ENCODE peak calls at places on chromosome 14, in ten cellular contexts. S is stimulated activated CD8-positive, alpha-beta memory T cell treated with anti-CD3 and anti-CD28 coated beads, Interleukin-2, amount 100 ng/mL, for 1 hour; O is anterior cingulate cortex; C is left ventricle myocardium inferior; R is prostate gland; E is Calu3; T is fibroblast of lung; H is cardiac fibroblast; V is mesendoderm; J is H9. F is an unnamed sample.

GRCh38 chr14:39038542-39038941 is 64.5 kb downstream of the SEC23A start:
- DNase-seq in C (no peak), S (no peak), R (no peak), V (no peak), H (no peak), J (no peak), E (no peak), O (no peak), T (no peak), F (no peak)

GRCh38 chr14:48333221-48333910 is 658.0 kb upstream of the MDGA2 start:
- DNase-seq in V (no peak), R (no peak), J (no peak), H (no peak), T (peak), O (no peak), C (no peak), S (no peak), E (no peak), F (no peak)

GRCh38 chr14:68215628-68216027 is 396.0 kb downstream of the RAD51B start:
- DNase-seq in O (no peak), J (no peak), R (no peak), S (no peak), V (no peak), H (no peak), C (no peak), T (no peak), E (no peak), F (no peak)

GRCh38 chr14:55556929-55557623 is 22.9 kb upstream of the KTN1 start:
- DNase-seq in J (no peak), C (peak), E (peak), T (peak), O (peak), V (peak), R (peak), S (no peak), H (peak), F (peak)

GRCh38 chr14:58060077-58060476 is 91.9 kb downstream of the ARMH4 start:
- DNase-seq in V (no peak), E (no peak), R (no peak), J (no peak), T (peak), H (no peak), O (no peak), C (no peak), S (no peak), F (no peak)

GRCh38 chr14:69088523-69089445 is 64.1 kb downstream of the DCAF5 start:
- DNase-seq in V (no peak), O (no peak), H (peak), T (peak), S (no peak), R (no peak), J (no peak), E (no peak), C (no peak), F (no peak)

GRCh38 chr14:102774391-102775153 is 2.7 kb upstream of the TRAF3 start:
- DNase-seq in R (peak), E (peak), C (no peak), O (no peak), T (peak), J (peak), S (peak), V (peak), H (peak), F (peak)

GRCh38 chr14:93969082-93969828 is 7.1 kb downstream of the ASB2 start:
- DNase-seq in E (no peak), H (no peak), T (no peak), V (no peak), R (no peak), O (no peak), S (no peak), C (peak), J (no peak), F (no peak)

GRCh38 chr14:35368139-35368460 is 36.4 kb downstream of the NFKBIA start:
- DNase-seq in O (no peak), H (no peak), E (no peak), T (no peak), J (no peak), R (no peak), S (no peak), V (no peak), C (no peak), F (no peak)

GRCh38 chr14:87990687-87991086 is 2.3 kb downstream of the GALC start:
- DNase-seq in E (no peak), V (no peak), J (no peak), H (no peak), C (no peak), S (no peak), T (no peak), R (no peak), O (no peak), F (no peak)

GRCh38 chr14:67311868-67312267 is 47.7 kb downstream of the ATP6V1D start:
- DNase-seq in O (no peak), E (no peak), R (no peak), J (no peak), C (no peak), T (no peak), S (no peak), V (no peak), H (no peak), F (no peak)

F was measured in body of pancreas.